ENCODE peak calls at places on chromosomes 3 and 15, in seven cellular contexts. O is esophagus squamous epithelium, J is cardiac muscle cell, F is IMR-90, M is stomach, C is small intestine, W is aorta. V is an unnamed sample.

GRCh38 chr15:101652783-101653430 is 726 bp upstream of the TM2D3 start:
- DNase-seq in O (no peak), J (no peak), F (no peak), M (no peak), C (no peak), W (no peak), V (no peak)

GRCh38 chr3:182092662-182093262 is 381.0 kb downstream of the SOX2 start:
- DNase-seq in O (no peak), J (no peak), F (no peak), M (no peak), C (no peak), W (no peak), V (no peak)

GRCh38 chr3:99172736-99173657 is 271.5 kb upstream of the DCBLD2 start:
- DNase-seq in O (no peak), J (peak; percentile 70), F (peak; percentile 80), M (peak; percentile 44), C (peak; percentile 48), W (peak; percentile 67), V (no peak)

GRCh38 chr3:135503429-135504083 is 462.0 kb upstream of the PPP2R3A start:
- DNase-seq in O (no peak), J (peak; percentile 74), F (peak; percentile 51), M (peak; percentile 55), C (peak; percentile 38), W (peak; percentile 49), V (peak; percentile 55)

GRCh38 chr15:29822685-29823459 is 604 bp upstream of the TJP1 start:
- DNase-seq in O (no peak), J (peak; percentile 74), F (peak; percentile 83), M (peak; percentile 72), C (peak; percentile 66), W (peak; percentile 82), V (peak; percentile 82)

GRCh38 chr15:65583701-65584100 is 27.2 kb downstream of the INTS14 start:
- DNase-seq in O (no peak), J (no peak), F (peak; percentile 41), M (no peak), C (peak; percentile 30), W (no peak), V (no peak)

GRCh38 chr3:42222942-42223693 is 42.9 kb downstream of the CCK start:
- DNase-seq in O (no peak), J (no peak), F (no peak), M (no peak), C (no peak), W (no peak), V (no peak)

GRCh38 chr15:50685191-50685975 is 1.2 kb downstream of the TRPM7 start:
- DNase-seq in O (no peak), J (no peak), F (peak; percentile 32), M (no peak), C (no peak), W (no peak), V (no peak)

GRCh38 chr15:57915827-57916531 is 149.5 kb downstream of the ALDH1A2 start:
- DNase-seq in O (no peak), J (no peak), F (no peak), M (no peak), C (no peak), W (no peak), V (no peak)

GRCh38 chr3:16399473-16399872 is 114.0 kb downstream of the RFTN1 start:
- DNase-seq in O (no peak), J (peak; percentile 50), F (peak; percentile 95), M (no peak), C (no peak), W (no peak), V (no peak)

GRCh38 chr3:117118604-117119003 is 409.0 kb downstream of the TUSC7 start:
- DNase-seq in O (no peak), J (no peak), F (peak; percentile 13), M (no peak), C (no peak), W (no peak), V (no peak)

GRCh38 chr15:71316911-71317310 is 201.6 kb downstream of the THSD4 start:
- DNase-seq in O (no peak), J (no peak), F (peak; percentile 73), M (no peak), C (no peak), W (no peak), V (no peak)

GRCh38 chr3:13704174-13704573 is 155.2 kb downstream of the FBLN2 start:
- DNase-seq in O (no peak), J (no peak), F (no peak), M (no peak), C (no peak), W (no peak), V (no peak)

GRCh38 chr3:151859125-151859741 is 14.2 kb upstream of the SUCNR1 start:
- DNase-seq in O (no peak), J (no peak), F (no peak), M (no peak), C (no peak), W (no peak), V (no peak)

GRCh38 chr15:76196286-76196948 is 114.9 kb downstream of the ETFA start:
- DNase-seq in O (no peak), J (peak; percentile 30), F (peak; percentile 89), M (peak; percentile 82), C (peak; percentile 59), W (peak; percentile 73), V (peak; percentile 46)

GRCh38 chr3:11641316-11641682 is 2.4 kb downstream of the VGLL4 start:
- DNase-seq in O (no peak), J (no peak), F (peak; percentile 77), M (no peak), C (no peak), W (no peak), V (no peak)

GRCh38 chr15:90545095-90545494 is 15.4 kb downstream of the CRTC3 start:
- DNase-seq in O (no peak), J (no peak), F (no peak), M (no peak), C (no peak), W (no peak), V (no peak)

DNA sequence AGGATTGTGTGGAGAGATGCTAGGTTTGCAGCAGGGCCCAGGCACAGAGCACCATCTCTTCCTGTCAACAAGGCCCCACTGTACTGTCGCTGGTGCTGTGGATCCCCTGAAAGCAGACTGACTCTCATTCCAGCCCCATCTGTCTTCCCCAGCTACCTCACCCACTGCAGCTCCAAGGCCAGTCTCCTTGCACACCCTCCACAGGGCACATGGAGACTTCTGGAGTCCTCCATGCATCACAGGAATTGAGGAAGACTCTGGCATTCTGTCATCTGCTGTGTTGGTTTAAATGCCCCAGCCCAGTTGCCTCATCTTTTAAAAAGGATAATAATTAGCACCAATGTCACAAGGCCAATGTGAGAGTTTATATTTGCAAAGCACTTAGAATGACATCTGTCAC is 301.2 kb downstream of the RPLP1 start:
- DNase-seq in O (no peak), J (no peak), F (no peak), M (no peak), C (no peak), W (no peak), V (no peak)
- H3K4me1 ChIP-seq in O (peaks cover 4% of the 10 kb centered on the region), J (no peaks in the 10 kb centered on the region), F (peaks cover 2% of the 10 kb centered on the region), M (peaks cover 30% of the 10 kb centered on the region), C (no peaks in the 10 kb centered on the region), W (no peaks in the 10 kb centered on the region), V (peaks cover 19% of the 10 kb centered on the region)

DNA sequence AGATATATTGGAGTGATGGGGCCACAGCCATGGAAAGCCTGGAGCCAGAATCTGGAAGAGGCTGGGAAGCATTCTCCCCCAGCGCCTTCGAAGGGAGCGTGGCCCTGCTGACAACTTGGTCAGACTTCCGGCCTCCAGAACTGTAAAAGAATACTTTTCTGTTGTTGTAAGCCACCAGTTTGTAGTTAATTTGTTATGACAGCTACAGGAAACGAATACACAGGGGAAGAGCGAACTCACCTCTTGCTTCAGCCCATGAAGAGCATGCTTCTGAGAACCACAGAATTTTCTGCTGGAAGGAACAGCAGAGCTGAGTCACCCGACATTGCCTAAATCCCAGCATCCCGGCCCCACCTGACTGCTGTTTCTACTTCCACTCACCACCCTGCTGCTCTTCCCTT is 501.7 kb downstream of the SHQ1 start:
- DNase-seq in O (no peak), J (no peak), F (peak; percentile 97), M (no peak), C (no peak), W (no peak), V (no peak)
- H3K27ac ChIP-seq in O (peak overlapping the region; percentile 53), J (no peak overlapping the region), F (peak overlapping the region; percentile 26), M (peak overlapping the region; percentile 64), C (peak overlapping the region; percentile 30), W (no peak overlapping the region), V (peak overlapping the region; percentile 6)

DNA sequence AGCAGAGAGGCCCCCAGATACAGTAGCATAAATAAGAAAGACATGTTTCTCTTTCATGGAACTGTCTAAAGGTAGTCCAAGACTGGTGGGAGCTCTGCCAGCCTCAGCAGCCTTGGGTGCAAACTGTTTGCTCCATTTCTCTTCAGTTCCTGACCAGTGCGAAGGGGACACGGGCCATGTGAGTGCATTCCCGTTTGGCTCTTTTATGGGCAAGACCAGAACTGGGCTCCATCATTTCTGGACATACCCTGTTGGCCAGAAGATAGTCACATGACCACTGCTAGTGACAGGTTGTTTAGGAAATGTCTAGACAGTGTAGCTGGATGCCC is 45.5 kb downstream of the CHCHD6 start:
- DNase-seq in O (no peak), J (no peak), F (no peak), M (no peak), C (no peak), W (no peak), V (no peak)
- H3K4me1 ChIP-seq in O (peaks cover 12% of the 10 kb centered on the region), J (peaks cover 77% of the 10 kb centered on the region), F (peaks cover 26% of the 10 kb centered on the region), M (peaks cover 27% of the 10 kb centered on the region), C (no peaks in the 10 kb centered on the region), W (peaks cover 4% of the 10 kb centered on the region), V (peaks cover 40% of the 10 kb centered on the region)

GRCh38 chr3:43298761-43299160 is 12.4 kb downstream of the SNRK start:
- DNase-seq in O (no peak), J (no peak), F (no peak), M (no peak), C (no peak), W (no peak), V (no peak)
- H3K27ac ChIP-seq in O (no peak overlapping the region), J (no peak overlapping the region), F (no peak overlapping the region), M (no peak overlapping the region), C (no peak overlapping the region), W (no peak overlapping the region), V (no peak overlapping the region)

GRCh38 chr15:85473455-85473854 is 93.1 kb downstream of the AKAP13 start:
- DNase-seq in O (no peak), J (no peak), F (peak; percentile 71), M (no peak), C (no peak), W (no peak), V (no peak)
- H3K4me1 ChIP-seq in O (peaks cover 17% of the 10 kb centered on the region), J (peaks cover 26% of the 10 kb centered on the region), F (peaks cover 13% of the 10 kb centered on the region), M (peaks cover 48% of the 10 kb centered on the region), C (peaks cover 2% of the 10 kb centered on the region), W (no peaks in the 10 kb centered on the region), V (peaks cover 22% of the 10 kb centered on the region)

DNA sequence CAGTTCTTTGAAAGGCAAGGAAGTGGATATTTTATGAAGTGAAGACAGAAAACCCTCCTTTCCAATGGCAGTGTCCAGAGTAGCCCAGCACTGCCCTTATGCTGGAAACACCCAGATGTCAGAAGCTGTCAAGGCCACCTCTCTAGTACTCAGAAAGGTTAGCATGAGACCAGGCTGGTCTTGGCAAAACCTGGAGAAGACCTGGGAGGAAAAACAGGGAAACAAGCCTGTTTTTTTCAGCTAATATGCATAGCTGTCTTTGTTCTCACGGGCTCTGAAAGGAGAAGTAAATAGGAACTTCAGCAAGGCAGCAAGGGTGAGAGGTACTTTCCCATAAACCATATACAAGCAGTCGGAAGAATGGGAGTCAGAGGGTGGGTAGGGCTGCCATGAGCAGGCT is 55.9 kb downstream of the HEG1 start:
- DNase-seq in O (no peak), J (no peak), F (no peak), M (no peak), C (no peak), W (no peak), V (no peak)
- H3K27ac ChIP-seq in O (peak overlapping the region; percentile 57), J (peak overlapping the region; percentile 50), F (no peak overlapping the region), M (peak overlapping the region; percentile 29), C (no peak overlapping the region), W (no peak overlapping the region), V (peak overlapping the region; percentile 27)

V was measured in lower lobe of right lung.